ENCODE peak calls at places on chromosome 6, in five cellular contexts. U is mesenchymal stem cell, Z is DMS 273 treated with DMSO at 0.1 percent for 48 hours, O is RWPE1, G is fibroblast of lung. Y is an unnamed sample.

GRCh38 chr6:1766663-1767062 is 156.9 kb downstream of the FOXC1 start:
- DNase-seq in U (peak), G (no peak), Z (no peak), O (no peak), Y (peak)

GRCh38 chr6:45454008-45454911 is 76.5 kb upstream of the SUPT3H start:
- DNase-seq in U (peak), G (peak), O (no peak), Z (no peak), Y (no peak)

GRCh38 chr6:24078200-24078599 is 47.8 kb upstream of the NRSN1 start:
- DNase-seq in Z (peak), U (no peak), G (peak), O (no peak), Y (no peak)

GRCh38 chr6:147941143-147941542 is 401.5 kb upstream of the SASH1 start:
- DNase-seq in U (no peak), O (no peak), Z (peak), G (peak), Y (no peak)

GRCh38 chr6:74731921-74732320 is 473.9 kb downstream of the COL12A1 start:
- DNase-seq in Z (no peak), O (no peak), U (peak), G (peak), Y (no peak)

GRCh38 chr6:145067430-145067829 is 667.9 kb downstream of the EPM2A start:
- DNase-seq in O (peak), Z (no peak), G (peak), U (no peak), Y (no peak)

GRCh38 chr6:5083307-5083583 is 1.9 kb upstream of the PPP1R3G start:
- DNase-seq in U (no peak), G (no peak), O (no peak), Z (no peak), Y (no peak)

GRCh38 chr6:124795879-124796838 is 166.1 kb upstream of the RNF217 start:
- DNase-seq in U (peak), G (peak), O (peak), Z (no peak), Y (peak)

GRCh38 chr6:46129634-46130505 is at the start of gene ENPP4:
- DNase-seq in O (peak), Z (peak), G (peak), U (peak), Y (peak)

GRCh38 chr6:47665112-47665511 is 33.3 kb upstream of the ADGRF4 start:
- DNase-seq in O (peak), U (no peak), G (no peak), Z (no peak), Y (no peak)

GRCh38 chr6:33547499-33547898 is 32.6 kb downstream of the BAK1 start:
- DNase-seq in G (no peak), U (no peak), O (no peak), Z (no peak), Y (no peak)

GRCh38 chr6:17638212-17638611 is 38.1 kb downstream of the FAM8A1 start:
- DNase-seq in O (no peak), U (no peak), G (no peak), Z (no peak), Y (no peak)

GRCh38 chr6:164062872-164063271 is 648.4 kb downstream of the QKI start:
- DNase-seq in G (no peak), Z (no peak), O (no peak), U (no peak), Y (no peak)

GRCh38 chr6:38984723-38985122 is 63.9 kb upstream of the GLP1R start:
- DNase-seq in U (no peak), G (no peak), O (no peak), Z (no peak), Y (no peak)

GRCh38 chr6:122789078-122789861 is at the start of gene SMPDL3A:
- DNase-seq in G (peak), U (peak), O (peak), Z (no peak), Y (peak)

GRCh38 chr6:71482742-71483141 is 194.1 kb downstream of the OGFRL1 start:
- DNase-seq in U (no peak), Z (no peak), O (no peak), G (no peak), Y (no peak)

GRCh38 chr6:46015119-46015968 is at the start of gene CLIC5:
- DNase-seq in O (no peak), G (no peak), U (no peak), Z (no peak), Y (no peak)

GRCh38 chr6:14889172-14889571 is 356.7 kb upstream of the JARID2 start:
- DNase-seq in O (no peak), G (peak), Z (no peak), U (peak), Y (no peak)

GRCh38 chr6:27679308-27679967 is 206.5 kb upstream of the ZNF184 start:
- DNase-seq in G (no peak), O (no peak), U (no peak), Z (no peak), Y (no peak)

GRCh38 chr6:34676140-34676539 is 20.4 kb downstream of the ILRUN start:
- DNase-seq in U (no peak), O (no peak), Z (no peak), G (no peak), Y (no peak)

GRCh38 chr6:56692586-56693245 is 50.0 kb upstream of the DST start:
- DNase-seq in O (no peak), Z (no peak), G (peak), U (peak), Y (no peak)

GRCh38 chr6:43219119-43219518 is 10.2 kb downstream of the DNPH1 start:
- DNase-seq in G (no peak), Z (no peak), O (no peak), U (no peak), Y (no peak)

GRCh38 chr6:45171380-45171779 is 156.8 kb upstream of the RUNX2 start:
- DNase-seq in O (no peak), U (no peak), G (no peak), Z (no peak), Y (no peak)

GRCh38 chr6:160882741-160883340 is 108.7 kb upstream of the MAP3K4 start:
- DNase-seq in G (peak), Z (peak), U (no peak), O (peak), Y (no peak)

GRCh38 chr6:154649723-154650122 is 83.5 kb upstream of the SCAF8 start:
- DNase-seq in U (peak), O (no peak), G (no peak), Z (no peak), Y (no peak)

GRCh38 chr6:161924516-161925116 is 650.8 kb upstream of the AGPAT4 start:
- DNase-seq in O (no peak), Z (no peak), G (peak), U (peak), Y (no peak)

GRCh38 chr6:169454204-169454871 is 200.7 kb upstream of the THBS2 start:
- DNase-seq in U (peak), G (peak), O (no peak), Z (no peak), Y (no peak)

GRCh38 chr6:72218125-72218524 is 331.8 kb downstream of the RIMS1 start:
- DNase-seq in G (peak), O (peak), U (peak), Z (no peak), Y (peak)

GRCh38 chr6:61894536-61894935 is 391.5 kb downstream of the KHDRBS2 start:
- DNase-seq in O (no peak), G (no peak), U (no peak), Z (no peak), Y (no peak)

GRCh38 chr6:96626749-96627353 is 63.9 kb downstream of the FHL5 start:
- DNase-seq in Z (peak), G (peak), O (peak), U (peak), Y (no peak)

GRCh38 chr6:170434114-170434820 is 118.8 kb downstream of the PSMB1 start:
- DNase-seq in Z (no peak), G (peak), U (no peak), O (no peak), Y (no peak)

GRCh38 chr6:118719351-118720124 is 68.1 kb upstream of the CEP85L start:
- DNase-seq in O (no peak), U (no peak), Z (no peak), G (no peak), Y (no peak)